ENCODE peak calls at places on chromosomes 12 and 14, in six cellular contexts. Y is foreskin fibroblast, K is AG09319, B is right atrium auricular region, V is psoas muscle, T is ovary. H is an unnamed sample.
A peak's percentile ranks its signal among the peaks of the same experiment; 100 is the strongest.

GRCh38 chr14:30921305-30921704 is 46.9 kb downstream of the COCH start:
- DNase-seq in Y (peak; percentile 1), K (no peak), B (no peak), V (no peak), T (no peak), H (no peak)

GRCh38 chr12:119594399-119594730 is 791 bp downstream of the TMEM233 start:
- DNase-seq in Y (no peak), K (no peak), B (no peak), V (peak; percentile 28), T (no peak), H (no peak)

GRCh38 chr14:68599896-68600620 is 192.8 kb downstream of the ZFP36L1 start:
- DNase-seq in Y (no peak), K (no peak), B (no peak), V (no peak), T (no peak), H (no peak)

GRCh38 chr12:96386794-96387193 is 13.4 kb downstream of the CDK17 start:
- DNase-seq in Y (no peak), K (no peak), B (no peak), V (no peak), T (no peak), H (no peak)

GRCh38 chr12:57429473-57430116 is 1.2 kb downstream of the R3HDM2 start:
- DNase-seq in Y (no peak), K (no peak), B (no peak), V (no peak), T (peak; percentile 16), H (no peak)

GRCh38 chr12:5227722-5228274 is 184.1 kb downstream of the KCNA5 start:
- DNase-seq in Y (no peak), K (no peak), B (no peak), V (no peak), T (no peak), H (no peak)

GRCh38 chr14:51684760-51685159 is 33.0 kb downstream of the FRMD6 start:
- DNase-seq in Y (no peak), K (no peak), B (no peak), V (no peak), T (no peak), H (no peak)

GRCh38 chr12:51938744-51939143 is 12.8 kb upstream of the ACVR1B start:
- DNase-seq in Y (no peak), K (no peak), B (no peak), V (no peak), T (no peak), H (no peak)

GRCh38 chr12:69529021-69529420 is 56.2 kb upstream of the CCT2 start:
- DNase-seq in Y (no peak), K (no peak), B (no peak), V (no peak), T (no peak), H (no peak)

GRCh38 chr12:6426882-6427671 is 17.7 kb upstream of the CD27 start:
- DNase-seq in Y (no peak), K (no peak), B (no peak), V (no peak), T (no peak), H (no peak)

GRCh38 chr12:122326597-122326996 is 60.3 kb upstream of the VPS33A start:
- DNase-seq in Y (no peak), K (no peak), B (no peak), V (no peak), T (no peak), H (no peak)

GRCh38 chr12:117328556-117329100 is 32.8 kb downstream of the NOS1 start:
- DNase-seq in Y (no peak), K (no peak), B (no peak), V (no peak), T (no peak), H (no peak)

GRCh38 chr14:77144412-77145115 is 3.0 kb upstream of the ZDHHC22 start:
- DNase-seq in Y (no peak), K (no peak), B (no peak), V (no peak), T (no peak), H (no peak)

GRCh38 chr14:35261774-35262173 is 30.4 kb upstream of the PSMA6 start:
- DNase-seq in Y (peak; percentile 14), K (no peak), B (no peak), V (no peak), T (no peak), H (no peak)
- TF ChIP-seq CTCF in Y (no peak), K (no peak), B (peak; percentile 39), V (peak; percentile 28), T (no peak), H (no peak)

DNA sequence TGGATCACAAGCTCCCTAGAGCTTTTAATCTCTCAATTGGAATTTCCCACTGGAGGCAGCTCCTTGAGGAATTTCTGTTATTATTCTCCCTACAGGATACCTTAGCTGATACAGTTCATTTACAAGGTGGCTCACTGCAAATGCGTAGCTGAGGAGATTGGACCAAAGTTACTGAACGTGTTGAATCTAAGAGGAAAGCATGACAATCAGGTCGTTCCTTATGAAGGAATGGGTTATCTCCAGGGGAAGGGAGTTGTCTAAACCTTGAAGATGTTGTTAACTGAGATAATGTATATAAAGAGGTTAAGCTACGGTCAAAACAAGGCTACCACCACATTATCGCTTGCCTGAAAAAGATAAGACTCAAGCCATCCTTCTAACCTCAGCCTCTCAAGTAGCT is 105.8 kb upstream of the TBX3 start:
- DNase-seq in Y (no peak), K (no peak), B (no peak), V (no peak), T (no peak), H (no peak)
- TF ChIP-seq CTCF in Y (no peak), K (no peak), B (no peak), V (no peak), T (no peak), H (no peak)

GRCh38 chr12:19771858-19772257 is 332.6 kb downstream of the AEBP2 start:
- DNase-seq in Y (no peak), K (peak; percentile 8), B (no peak), V (no peak), T (no peak), H (no peak)
- TF ChIP-seq CTCF in Y (no peak), K (no peak), B (no peak), V (no peak), T (no peak), H (no peak)

DNA sequence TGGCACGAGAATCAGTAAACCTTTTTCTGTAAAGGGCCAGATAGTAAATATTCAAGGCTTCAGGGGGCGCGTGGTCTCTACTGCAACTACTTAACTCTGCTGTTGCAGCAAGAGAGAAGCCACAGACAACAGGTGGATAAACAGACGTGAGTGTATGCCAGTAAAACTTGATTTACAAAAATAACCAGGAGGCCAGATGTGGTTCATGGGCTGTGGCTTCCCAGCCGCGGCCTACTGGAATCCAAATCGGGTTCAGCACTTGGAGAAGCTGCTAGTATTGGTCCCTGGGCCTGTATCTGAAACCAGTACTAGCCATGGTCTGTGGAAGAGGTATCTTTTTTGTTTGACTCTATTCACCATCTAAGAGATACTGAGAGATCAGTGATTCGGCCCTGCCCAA is 13.3 kb downstream of the PPP2R5C start:
- DNase-seq in Y (no peak), K (no peak), B (no peak), V (no peak), T (no peak), H (no peak)
- TF ChIP-seq CTCF in Y (no peak), K (no peak), B (no peak), V (no peak), T (no peak), H (no peak)

GRCh38 chr14:104932676-104933631 is 8.3 kb downstream of the PLD4 start:
- DNase-seq in Y (peak; percentile 77), K (peak; percentile 62), B (peak; percentile 81), V (peak; percentile 88), T (peak; percentile 87), H (peak; percentile 91)
- TF ChIP-seq CTCF in Y (peak; percentile 63), K (peak; percentile 60), B (peak; percentile 89), V (peak; percentile 66), T (peak; percentile 81), H (peak; percentile 61)

GRCh38 chr14:93537962-93538361 is 107.2 kb downstream of the UNC79 start:
- DNase-seq in Y (no peak), K (no peak), B (no peak), V (no peak), T (no peak), H (no peak)

GRCh38 chr14:93538411-93538810 is 107.7 kb downstream of the UNC79 start:
- DNase-seq in Y (no peak), K (no peak), B (no peak), V (no peak), T (no peak), H (peak; percentile 8)

GRCh38 chr14:93533864-93534263 is 103.1 kb downstream of the UNC79 start:
- DNase-seq in Y (no peak), K (no peak), B (no peak), V (no peak), T (no peak), H (no peak)

GRCh38 chr14:93540235-93540634 is 109.5 kb downstream of the UNC79 start:
- DNase-seq in Y (no peak), K (no peak), B (no peak), V (no peak), T (no peak), H (no peak)

GRCh38 chr14:93536945-93537344 is 106.2 kb downstream of the UNC79 start:
- DNase-seq in Y (no peak), K (no peak), B (no peak), V (no peak), T (no peak), H (peak; percentile 11)
- TF ChIP-seq CTCF in Y (no peak), K (no peak), B (no peak), V (no peak), T (no peak), H (no peak)

GRCh38 chr12:64679487-64679983 is 69.2 kb downstream of the RASSF3 start:
- DNase-seq in Y (peak; percentile 71), K (no peak), B (peak; percentile 88), V (peak; percentile 60), T (peak; percentile 70), H (peak; percentile 71)

GRCh38 chr12:64680235-64680634 is 69.9 kb downstream of the RASSF3 start:
- DNase-seq in Y (no peak), K (no peak), B (no peak), V (no peak), T (no peak), H (peak; percentile 51)

GRCh38 chr12:64678835-64679234 is 68.5 kb downstream of the RASSF3 start:
- DNase-seq in Y (no peak), K (no peak), B (no peak), V (no peak), T (no peak), H (no peak)

GRCh38 chr12:64675795-64676194 is 65.5 kb downstream of the RASSF3 start:
- DNase-seq in Y (no peak), K (no peak), B (no peak), V (no peak), T (no peak), H (peak; percentile 61)

DNA sequence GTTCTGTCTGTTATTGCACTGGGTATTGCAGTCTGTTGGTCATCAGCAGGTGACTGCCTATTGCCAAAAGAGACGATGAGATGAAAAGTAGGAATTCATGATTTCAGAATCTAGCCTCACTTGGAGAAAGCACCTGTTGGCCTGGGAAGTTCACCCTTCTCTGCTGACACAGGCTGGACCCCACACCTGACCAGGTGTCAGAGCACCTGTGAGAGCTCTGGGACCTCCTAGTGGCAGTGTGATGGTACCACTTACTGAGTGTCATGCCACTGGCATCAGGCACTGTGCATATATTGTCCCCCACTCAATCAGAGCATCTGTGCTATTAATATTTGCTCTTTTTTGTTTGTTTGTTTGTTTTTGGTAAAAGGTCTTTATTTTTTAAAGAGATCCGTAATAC is 68.0 kb downstream of the RASSF3 start:
- DNase-seq in Y (no peak), K (no peak), B (no peak), V (no peak), T (no peak), H (peak; percentile 56)
- TF ChIP-seq CTCF in Y (no peak), K (no peak), B (no peak), V (no peak), T (no peak), H (peak; percentile 24)